ENCODE peak calls at places on chromosomes 12 and 14, in six cellular contexts. One of them, this sample, is unnamed.

GRCh38 chr14:100610511-100611217 is 23.4 kb upstream of the BEGAIN start:
- DNase-seq in OCI-LY7: no peak
- DNase-seq in amygdala: no peak
- DNase-seq in head of caudate nucleus: no peak
- DNase-seq in glutamatergic neuron: no peak
- DNase-seq in activated CD4-positive, alpha-beta T cell treated with anti-CD3 and anti-CD28 coated beads, Interleukin-2, amount 50 U/mL, for 24 hours: no peak
- DNase-seq in this sample: no peak

GRCh38 chr12:59149995-59150642 is 229.8 kb upstream of the LRIG3 start:
- DNase-seq in OCI-LY7: peak
- DNase-seq in amygdala: no peak
- DNase-seq in head of caudate nucleus: peak
- DNase-seq in glutamatergic neuron: no peak
- DNase-seq in activated CD4-positive, alpha-beta T cell treated with anti-CD3 and anti-CD28 coated beads, Interleukin-2, amount 50 U/mL, for 24 hours: no peak
- DNase-seq in this sample: peak

GRCh38 chr12:95439578-95440230 is 34.2 kb upstream of the METAP2 start:
- DNase-seq in OCI-LY7: peak
- DNase-seq in amygdala: no peak
- DNase-seq in head of caudate nucleus: no peak
- DNase-seq in glutamatergic neuron: no peak
- DNase-seq in activated CD4-positive, alpha-beta T cell treated with anti-CD3 and anti-CD28 coated beads, Interleukin-2, amount 50 U/mL, for 24 hours: no peak
- DNase-seq in this sample: no peak

GRCh38 chr12:11743748-11744147 is 94.3 kb downstream of the ETV6 start:
- DNase-seq in OCI-LY7: no peak
- DNase-seq in amygdala: no peak
- DNase-seq in head of caudate nucleus: no peak
- DNase-seq in glutamatergic neuron: no peak
- DNase-seq in activated CD4-positive, alpha-beta T cell treated with anti-CD3 and anti-CD28 coated beads, Interleukin-2, amount 50 U/mL, for 24 hours: no peak
- DNase-seq in this sample: no peak

GRCh38 chr12:78645956-78646355 is 218.6 kb upstream of the SYT1 start:
- DNase-seq in OCI-LY7: no peak
- DNase-seq in amygdala: no peak
- DNase-seq in head of caudate nucleus: no peak
- DNase-seq in glutamatergic neuron: no peak
- DNase-seq in activated CD4-positive, alpha-beta T cell treated with anti-CD3 and anti-CD28 coated beads, Interleukin-2, amount 50 U/mL, for 24 hours: no peak
- DNase-seq in this sample: no peak

GRCh38 chr12:67419810-67420209 is 150.7 kb downstream of the CAND1 start:
- DNase-seq in OCI-LY7: no peak
- DNase-seq in amygdala: no peak
- DNase-seq in head of caudate nucleus: no peak
- DNase-seq in glutamatergic neuron: no peak
- DNase-seq in activated CD4-positive, alpha-beta T cell treated with anti-CD3 and anti-CD28 coated beads, Interleukin-2, amount 50 U/mL, for 24 hours: no peak
- DNase-seq in this sample: no peak

GRCh38 chr14:55577229-55577628 is 2.8 kb upstream of the KTN1 start:
- DNase-seq in OCI-LY7: no peak
- DNase-seq in amygdala: no peak
- DNase-seq in head of caudate nucleus: no peak
- DNase-seq in glutamatergic neuron: no peak
- DNase-seq in activated CD4-positive, alpha-beta T cell treated with anti-CD3 and anti-CD28 coated beads, Interleukin-2, amount 50 U/mL, for 24 hours: no peak
- DNase-seq in this sample: no peak

GRCh38 chr12:69168828-69169227 is 70.5 kb upstream of the CPSF6 start:
- DNase-seq in OCI-LY7: no peak
- DNase-seq in amygdala: no peak
- DNase-seq in head of caudate nucleus: no peak
- DNase-seq in glutamatergic neuron: no peak
- DNase-seq in activated CD4-positive, alpha-beta T cell treated with anti-CD3 and anti-CD28 coated beads, Interleukin-2, amount 50 U/mL, for 24 hours: no peak
- DNase-seq in this sample: no peak

GRCh38 chr12:3293013-3293412 is 198.0 kb upstream of the PRMT8 start:
- DNase-seq in OCI-LY7: no peak
- DNase-seq in amygdala: no peak
- DNase-seq in head of caudate nucleus: no peak
- DNase-seq in glutamatergic neuron: peak
- DNase-seq in activated CD4-positive, alpha-beta T cell treated with anti-CD3 and anti-CD28 coated beads, Interleukin-2, amount 50 U/mL, for 24 hours: no peak
- DNase-seq in this sample: no peak

GRCh38 chr12:89494411-89495231 is 30.0 kb downstream of the GALNT4 start:
- DNase-seq in OCI-LY7: no peak
- DNase-seq in amygdala: no peak
- DNase-seq in head of caudate nucleus: peak
- DNase-seq in glutamatergic neuron: no peak
- DNase-seq in activated CD4-positive, alpha-beta T cell treated with anti-CD3 and anti-CD28 coated beads, Interleukin-2, amount 50 U/mL, for 24 hours: peak
- DNase-seq in this sample: no peak

GRCh38 chr12:6935221-6935550 is 7.4 kb downstream of the ATN1 start:
- DNase-seq in OCI-LY7: no peak
- DNase-seq in amygdala: no peak
- DNase-seq in head of caudate nucleus: no peak
- DNase-seq in glutamatergic neuron: no peak
- DNase-seq in activated CD4-positive, alpha-beta T cell treated with anti-CD3 and anti-CD28 coated beads, Interleukin-2, amount 50 U/mL, for 24 hours: no peak
- DNase-seq in this sample: no peak

GRCh38 chr12:7555752-7556151 is 52.2 kb upstream of the CD163 start:
- DNase-seq in OCI-LY7: no peak
- DNase-seq in amygdala: no peak
- DNase-seq in head of caudate nucleus: no peak
- DNase-seq in glutamatergic neuron: no peak
- DNase-seq in activated CD4-positive, alpha-beta T cell treated with anti-CD3 and anti-CD28 coated beads, Interleukin-2, amount 50 U/mL, for 24 hours: no peak
- DNase-seq in this sample: peak

GRCh38 chr12:43858991-43859390 is 23.1 kb downstream of the TMEM117 start:
- DNase-seq in OCI-LY7: no peak
- DNase-seq in amygdala: no peak
- DNase-seq in head of caudate nucleus: no peak
- DNase-seq in glutamatergic neuron: no peak
- DNase-seq in activated CD4-positive, alpha-beta T cell treated with anti-CD3 and anti-CD28 coated beads, Interleukin-2, amount 50 U/mL, for 24 hours: no peak
- DNase-seq in this sample: no peak

GRCh38 chr14:75409425-75410205 is 18.2 kb upstream of the JDP2 start:
- DNase-seq in OCI-LY7: no peak
- DNase-seq in amygdala: no peak
- DNase-seq in head of caudate nucleus: peak
- DNase-seq in glutamatergic neuron: no peak
- DNase-seq in activated CD4-positive, alpha-beta T cell treated with anti-CD3 and anti-CD28 coated beads, Interleukin-2, amount 50 U/mL, for 24 hours: no peak
- DNase-seq in this sample: no peak

GRCh38 chr14:100019156-100019882 is 45.9 kb upstream of the EVL start:
- DNase-seq in OCI-LY7: no peak
- DNase-seq in amygdala: no peak
- DNase-seq in head of caudate nucleus: peak
- DNase-seq in glutamatergic neuron: peak
- DNase-seq in activated CD4-positive, alpha-beta T cell treated with anti-CD3 and anti-CD28 coated beads, Interleukin-2, amount 50 U/mL, for 24 hours: no peak
- DNase-seq in this sample: peak